ENCODE peak calls at places on chromosome X, in nine cellular contexts. Q, F, H, R, W, Y, M, N and J are unnamed samples.

GRCh38 chrX:45711231-45711630 is 510.6 kb upstream of the DIPK2B start:
- DNase-seq in R (peak; percentile 85), Q (peak; percentile 41), N (no peak), H (no peak), Y (no peak), W (no peak), F (no peak), M (no peak), J (no peak)

GRCh38 chrX:150049647-150050046 is 111.4 kb upstream of the EOLA2 start:
- DNase-seq in H (no peak), W (no peak), F (no peak), M (no peak), R (peak; percentile 67), Q (no peak), Y (no peak), N (no peak), J (no peak)

GRCh38 chrX:129655547-129656248 is 942 bp upstream of the APLN start:
- DNase-seq in H (peak; percentile 76), F (no peak), R (no peak), N (no peak), W (no peak), Y (no peak), Q (no peak), M (no peak), J (no peak)

GRCh38 chrX:152903589-152903988 is 5.7 kb downstream of the ZNF185 start:
- DNase-seq in Q (no peak), Y (no peak), M (no peak), W (no peak), N (no peak), R (no peak), F (no peak), H (peak; percentile 39), J (no peak)

GRCh38 chrX:48516285-48516684 is 5.3 kb upstream of the EBP start:
- DNase-seq in N (no peak), H (no peak), Q (no peak), F (no peak), W (no peak), Y (no peak), M (no peak), R (no peak), J (no peak)

GRCh38 chrX:9897761-9898161 is 69.4 kb upstream of the CLDN34 start:
- DNase-seq in R (peak; percentile 94), Y (no peak), W (no peak), Q (peak; percentile 93), H (no peak), M (peak; percentile 63), F (no peak), N (no peak), J (no peak)

GRCh38 chrX:12460929-12461328 is 322.7 kb downstream of the FRMPD4 start:
- DNase-seq in Q (no peak), H (no peak), R (no peak), Y (no peak), N (no peak), F (no peak), M (no peak), W (no peak), J (no peak)

GRCh38 chrX:49309401-49309981 is 6.0 kb downstream of the GAGE10 start:
- DNase-seq in Y (no peak), M (no peak), W (no peak), H (peak; percentile 63), R (peak; percentile 5), N (peak; percentile 55), Q (peak; percentile 2), F (no peak), J (no peak)

GRCh38 chrX:53281321-53281822 is at the start of gene IQSEC2:
- DNase-seq in H (peak; percentile 86), R (peak; percentile 75), F (no peak), M (no peak), Q (peak; percentile 63), W (no peak), Y (peak; percentile 16), N (peak; percentile 88), J (no peak)

GRCh38 chrX:40922307-40922706 is 162.9 kb upstream of the USP9X start:
- DNase-seq in M (no peak), N (peak; percentile 22), F (no peak), R (peak; percentile 59), H (peak; percentile 83), Q (peak; percentile 39), W (no peak), Y (no peak), J (no peak)

GRCh38 chrX:48153769-48154168 is 23.3 kb downstream of the SPACA5B start:
- DNase-seq in Y (no peak), R (no peak), W (no peak), Q (no peak), F (no peak), M (no peak), N (no peak), H (no peak), J (no peak)

GRCh38 chrX:4825550-4825949 is 1112.1 kb upstream of the PRKX start:
- DNase-seq in R (no peak), M (no peak), W (no peak), H (no peak), Q (no peak), N (no peak), F (no peak), Y (no peak), J (no peak)

GRCh38 chrX:105460366-105460765 is 239.9 kb upstream of the TEX13A start:
- DNase-seq in N (no peak), Y (no peak), R (peak; percentile 33), F (no peak), Q (peak; percentile 38), W (no peak), H (no peak), M (no peak), J (no peak)

GRCh38 chrX:72387247-72387646 is 81.5 kb upstream of the CITED1 start:
- DNase-seq in W (no peak), H (no peak), M (no peak), Y (no peak), F (no peak), R (no peak), Q (no peak), N (no peak), J (no peak)

GRCh38 chrX:22689290-22689689 is 310.5 kb upstream of the DDX53 start:
- DNase-seq in Y (no peak), M (no peak), W (no peak), Q (no peak), H (no peak), R (peak; percentile 15), F (no peak), N (no peak), J (no peak)

GRCh38 chrX:151923648-151924047 is 11.0 kb downstream of the MAGEA4 start:
- DNase-seq in F (no peak), N (no peak), Y (no peak), H (no peak), Q (no peak), W (no peak), R (no peak), M (no peak), J (no peak)

GRCh38 chrX:81259714-81260395 is 58.0 kb downstream of the SH3BGRL start:
- DNase-seq in Y (no peak), Q (peak; percentile 25), M (no peak), R (peak; percentile 29), W (no peak), H (no peak), N (no peak), F (no peak), J (no peak)

GRCh38 chrX:118730500-118731247 is 3.3 kb downstream of the IL13RA1 start:
- DNase-seq in F (no peak), N (no peak), Y (no peak), R (peak; percentile 80), H (no peak), Q (peak; percentile 73), W (no peak), M (peak; percentile 45), J (no peak)

GRCh38 chrX:26352891-26353430 is 137.0 kb downstream of the MAGEB5 start:
- DNase-seq in W (no peak), Y (no peak), H (no peak), Q (no peak), N (no peak), M (no peak), F (no peak), R (no peak), J (no peak)

GRCh38 chrX:53695901-53696300 is 9.4 kb upstream of the HUWE1 start:
- DNase-seq in Q (no peak), F (no peak), R (no peak), M (no peak), W (no peak), Y (no peak), H (no peak), N (no peak), J (no peak)

GRCh38 chrX:87338510-87338909 is 179.1 kb upstream of the KLHL4 start:
- DNase-seq in W (no peak), N (no peak), M (no peak), H (no peak), F (no peak), R (no peak), Q (peak; percentile 0), Y (no peak), J (peak; percentile 3)
- TF ChIP-seq CTCF in W (peak; percentile 4), N (no peak), M (no peak), H (peak; percentile 78), F (peak; percentile 13), R (no peak), Q (peak; percentile 27), Y (peak; percentile 44), J (peak; percentile 19)

DNA sequence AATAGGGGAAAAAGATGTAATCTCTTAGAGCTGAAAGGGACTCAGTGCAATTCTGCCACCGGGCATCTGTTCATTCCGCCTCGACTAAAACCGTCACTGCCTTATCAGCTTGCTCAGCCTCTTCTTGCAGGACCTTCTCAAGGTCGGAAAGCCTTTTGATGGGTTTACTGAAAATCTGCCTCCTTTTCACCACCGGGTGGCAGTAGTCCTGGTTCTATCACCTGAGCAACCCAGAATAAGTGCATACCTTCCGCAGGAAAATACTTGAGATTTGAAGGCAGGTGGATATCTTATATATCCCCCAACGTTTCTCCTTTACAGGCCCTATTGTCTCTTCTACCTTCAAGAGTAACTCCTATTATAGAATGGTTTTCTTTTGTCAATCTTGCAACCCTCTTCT is 103.4 kb upstream of the PAK3 start:
- DNase-seq in W (peak; percentile 13), Q (no peak), R (peak; percentile 12), F (no peak), M (no peak), Y (peak; percentile 12), H (peak; percentile 82), N (peak; percentile 31), J (peak; percentile 10)
- TF ChIP-seq CTCF in W (no peak), Q (peak; percentile 46), R (peak; percentile 53), F (peak; percentile 61), M (peak; percentile 38), Y (peak; percentile 55), H (peak; percentile 82), N (no peak), J (peak; percentile 44)

GRCh38 chrX:2614911-2615310 is 76.2 kb upstream of the CD99 start:
- DNase-seq in M (peak; percentile 64), F (no peak), W (no peak), R (peak; percentile 88), N (no peak), Q (peak; percentile 88), Y (no peak), H (no peak), J (no peak)
- TF ChIP-seq CTCF in M (peak; percentile 43), F (no peak), W (no peak), R (peak; percentile 83), N (no peak), Q (peak; percentile 71), Y (no peak), H (peak; percentile 72), J (no peak)

DNA sequence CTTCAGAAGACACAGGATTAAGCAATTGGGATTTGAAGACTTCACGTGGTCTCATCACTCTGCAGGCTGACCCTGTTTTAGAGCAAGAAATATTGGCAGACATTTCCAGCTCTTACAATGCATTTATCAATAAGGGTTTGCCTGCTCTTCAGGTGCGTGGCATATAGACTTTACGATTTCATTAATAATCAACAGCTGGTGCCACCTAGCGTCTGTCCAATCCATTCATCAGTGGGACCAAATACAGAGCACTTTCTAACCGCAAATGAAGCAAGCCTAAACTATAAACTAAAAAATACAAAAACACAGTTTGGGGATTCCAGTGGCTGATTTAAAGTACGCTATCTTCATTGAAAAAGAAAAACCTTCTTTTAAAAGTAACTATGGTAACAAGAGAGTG is 125.4 kb upstream of the DMD start:
- DNase-seq in F (no peak), R (no peak), Q (no peak), Y (no peak), H (peak; percentile 62), W (no peak), N (peak; percentile 6), M (no peak), J (no peak)
- TF ChIP-seq CTCF in F (peak; percentile 21), R (no peak), Q (peak; percentile 12), Y (no peak), H (peak; percentile 74), W (no peak), N (no peak), M (no peak), J (peak; percentile 16)